ENCODE peak calls at places on chromosomes 16 and 17, in nine cellular contexts. One of them, this sample, is unnamed.

GRCh38 chr17:27430383-27430840 is 25.8 kb upstream of the KSR1 start:
- DNase-seq in osteocyte: no peak
- DNase-seq in epithelial cell of esophagus: no peak
- DNase-seq in EL: no peak
- DNase-seq in stimulated activated CD4-positive, alpha-beta T cell treated with anti-CD3 and anti-CD28 coated beads, TNF-alpha, amount 100 ng/mL, for 1 hour: no peak
- DNase-seq in NCI-H1092 treated with DMSO at 0.1 percent for 48 hours: no peak
- DNase-seq in NCI-H69: no peak
- DNase-seq in NCI-H1105: no peak
- DNase-seq in amygdala: no peak
- DNase-seq in this sample: no peak

GRCh38 chr17:65297384-65297783 is 160.2 kb downstream of the RGS9 start:
- DNase-seq in osteocyte: no peak
- DNase-seq in epithelial cell of esophagus: peak; percentile 55
- DNase-seq in EL: peak; percentile 32
- DNase-seq in stimulated activated CD4-positive, alpha-beta T cell treated with anti-CD3 and anti-CD28 coated beads, TNF-alpha, amount 100 ng/mL, for 1 hour: no peak
- DNase-seq in NCI-H1092 treated with DMSO at 0.1 percent for 48 hours: no peak
- DNase-seq in NCI-H69: peak; percentile 9
- DNase-seq in NCI-H1105: no peak
- DNase-seq in amygdala: no peak
- DNase-seq in this sample: no peak

GRCh38 chr16:88973007-88973410 is 4.0 kb downstream of the CBFA2T3 start:
- DNase-seq in osteocyte: no peak
- DNase-seq in epithelial cell of esophagus: no peak
- DNase-seq in EL: no peak
- DNase-seq in stimulated activated CD4-positive, alpha-beta T cell treated with anti-CD3 and anti-CD28 coated beads, TNF-alpha, amount 100 ng/mL, for 1 hour: no peak
- DNase-seq in NCI-H1092 treated with DMSO at 0.1 percent for 48 hours: no peak
- DNase-seq in NCI-H69: no peak
- DNase-seq in NCI-H1105: no peak
- DNase-seq in amygdala: no peak
- DNase-seq in this sample: no peak

GRCh38 chr17:8696951-8697745 is 47.5 kb downstream of the CCDC42 start:
- DNase-seq in osteocyte: no peak
- DNase-seq in epithelial cell of esophagus: no peak
- DNase-seq in EL: peak; percentile 11
- DNase-seq in stimulated activated CD4-positive, alpha-beta T cell treated with anti-CD3 and anti-CD28 coated beads, TNF-alpha, amount 100 ng/mL, for 1 hour: no peak
- DNase-seq in NCI-H1092 treated with DMSO at 0.1 percent for 48 hours: no peak
- DNase-seq in NCI-H69: no peak
- DNase-seq in NCI-H1105: no peak
- DNase-seq in amygdala: no peak
- DNase-seq in this sample: no peak

GRCh38 chr17:16417896-16418683 is 2.7 kb downstream of the TRPV2 start:
- DNase-seq in osteocyte: no peak
- DNase-seq in epithelial cell of esophagus: no peak
- DNase-seq in EL: peak; percentile 80
- DNase-seq in stimulated activated CD4-positive, alpha-beta T cell treated with anti-CD3 and anti-CD28 coated beads, TNF-alpha, amount 100 ng/mL, for 1 hour: no peak
- DNase-seq in NCI-H1092 treated with DMSO at 0.1 percent for 48 hours: no peak
- DNase-seq in NCI-H69: no peak
- DNase-seq in NCI-H1105: no peak
- DNase-seq in amygdala: no peak
- DNase-seq in this sample: no peak

GRCh38 chr17:79652999-79653643 is 42.3 kb upstream of the RBFOX3 start:
- DNase-seq in osteocyte: no peak
- DNase-seq in epithelial cell of esophagus: no peak
- DNase-seq in EL: no peak
- DNase-seq in stimulated activated CD4-positive, alpha-beta T cell treated with anti-CD3 and anti-CD28 coated beads, TNF-alpha, amount 100 ng/mL, for 1 hour: no peak
- DNase-seq in NCI-H1092 treated with DMSO at 0.1 percent for 48 hours: no peak
- DNase-seq in NCI-H69: no peak
- DNase-seq in NCI-H1105: no peak
- DNase-seq in amygdala: no peak
- DNase-seq in this sample: no peak

GRCh38 chr16:64440421-64440831 is 681.4 kb downstream of the CDH11 start:
- DNase-seq in osteocyte: no peak
- DNase-seq in epithelial cell of esophagus: peak; percentile 67
- DNase-seq in EL: peak; percentile 95
- DNase-seq in stimulated activated CD4-positive, alpha-beta T cell treated with anti-CD3 and anti-CD28 coated beads, TNF-alpha, amount 100 ng/mL, for 1 hour: no peak
- DNase-seq in NCI-H1092 treated with DMSO at 0.1 percent for 48 hours: no peak
- DNase-seq in NCI-H69: peak; percentile 28
- DNase-seq in NCI-H1105: no peak
- DNase-seq in amygdala: no peak
- DNase-seq in this sample: no peak

GRCh38 chr16:54633943-54634362 is 296.7 kb upstream of the IRX5 start:
- DNase-seq in osteocyte: no peak
- DNase-seq in epithelial cell of esophagus: peak; percentile 66
- DNase-seq in EL: peak; percentile 10
- DNase-seq in stimulated activated CD4-positive, alpha-beta T cell treated with anti-CD3 and anti-CD28 coated beads, TNF-alpha, amount 100 ng/mL, for 1 hour: no peak
- DNase-seq in NCI-H1092 treated with DMSO at 0.1 percent for 48 hours: peak; percentile 10
- DNase-seq in NCI-H69: peak; percentile 22
- DNase-seq in NCI-H1105: peak; percentile 42
- DNase-seq in amygdala: no peak
- DNase-seq in this sample: no peak

GRCh38 chr17:39781028-39781800 is 43.5 kb downstream of the GRB7 start:
- DNase-seq in osteocyte: no peak
- DNase-seq in epithelial cell of esophagus: no peak
- DNase-seq in EL: peak; percentile 3
- DNase-seq in stimulated activated CD4-positive, alpha-beta T cell treated with anti-CD3 and anti-CD28 coated beads, TNF-alpha, amount 100 ng/mL, for 1 hour: no peak
- DNase-seq in NCI-H1092 treated with DMSO at 0.1 percent for 48 hours: no peak
- DNase-seq in NCI-H69: no peak
- DNase-seq in NCI-H1105: no peak
- DNase-seq in amygdala: no peak
- DNase-seq in this sample: no peak

GRCh38 chr17:5832886-5833285 is 237.3 kb upstream of the WSCD1 start:
- DNase-seq in osteocyte: no peak
- DNase-seq in epithelial cell of esophagus: peak; percentile 80
- DNase-seq in EL: peak; percentile 59
- DNase-seq in stimulated activated CD4-positive, alpha-beta T cell treated with anti-CD3 and anti-CD28 coated beads, TNF-alpha, amount 100 ng/mL, for 1 hour: no peak
- DNase-seq in NCI-H1092 treated with DMSO at 0.1 percent for 48 hours: no peak
- DNase-seq in NCI-H69: peak; percentile 86
- DNase-seq in NCI-H1105: peak; percentile 50
- DNase-seq in amygdala: no peak
- DNase-seq in this sample: peak; percentile 51

GRCh38 chr17:3512512-3513171 is 36.8 kb downstream of the ASPA start:
- DNase-seq in osteocyte: peak; percentile 82
- DNase-seq in epithelial cell of esophagus: no peak
- DNase-seq in EL: peak; percentile 8
- DNase-seq in stimulated activated CD4-positive, alpha-beta T cell treated with anti-CD3 and anti-CD28 coated beads, TNF-alpha, amount 100 ng/mL, for 1 hour: no peak
- DNase-seq in NCI-H1092 treated with DMSO at 0.1 percent for 48 hours: no peak
- DNase-seq in NCI-H69: no peak
- DNase-seq in NCI-H1105: no peak
- DNase-seq in amygdala: peak; percentile 82
- DNase-seq in this sample: no peak

GRCh38 chr16:87667946-87668345 is 65.6 kb downstream of the JPH3 start:
- DNase-seq in osteocyte: no peak
- DNase-seq in epithelial cell of esophagus: no peak
- DNase-seq in EL: no peak
- DNase-seq in stimulated activated CD4-positive, alpha-beta T cell treated with anti-CD3 and anti-CD28 coated beads, TNF-alpha, amount 100 ng/mL, for 1 hour: no peak
- DNase-seq in NCI-H1092 treated with DMSO at 0.1 percent for 48 hours: no peak
- DNase-seq in NCI-H69: no peak
- DNase-seq in NCI-H1105: no peak
- DNase-seq in amygdala: no peak
- DNase-seq in this sample: no peak

GRCh38 chr17:35496470-35497290 is 40.8 kb downstream of the SLFN12L start:
- DNase-seq in osteocyte: no peak
- DNase-seq in epithelial cell of esophagus: no peak
- DNase-seq in EL: no peak
- DNase-seq in stimulated activated CD4-positive, alpha-beta T cell treated with anti-CD3 and anti-CD28 coated beads, TNF-alpha, amount 100 ng/mL, for 1 hour: no peak
- DNase-seq in NCI-H1092 treated with DMSO at 0.1 percent for 48 hours: no peak
- DNase-seq in NCI-H69: no peak
- DNase-seq in NCI-H1105: no peak
- DNase-seq in amygdala: no peak
- DNase-seq in this sample: no peak

GRCh38 chr17:70166571-70166970 is 2.8 kb upstream of the KCNJ2 start:
- DNase-seq in osteocyte: no peak
- DNase-seq in epithelial cell of esophagus: no peak
- DNase-seq in EL: no peak
- DNase-seq in stimulated activated CD4-positive, alpha-beta T cell treated with anti-CD3 and anti-CD28 coated beads, TNF-alpha, amount 100 ng/mL, for 1 hour: no peak
- DNase-seq in NCI-H1092 treated with DMSO at 0.1 percent for 48 hours: no peak
- DNase-seq in NCI-H69: no peak
- DNase-seq in NCI-H1105: no peak
- DNase-seq in amygdala: no peak
- DNase-seq in this sample: no peak

GRCh38 chr16:87233928-87234327 is 83.3 kb downstream of the C16orf95 start:
- DNase-seq in osteocyte: no peak
- DNase-seq in epithelial cell of esophagus: no peak
- DNase-seq in EL: peak; percentile 38
- DNase-seq in stimulated activated CD4-positive, alpha-beta T cell treated with anti-CD3 and anti-CD28 coated beads, TNF-alpha, amount 100 ng/mL, for 1 hour: no peak
- DNase-seq in NCI-H1092 treated with DMSO at 0.1 percent for 48 hours: no peak
- DNase-seq in NCI-H69: no peak
- DNase-seq in NCI-H1105: no peak
- DNase-seq in amygdala: no peak
- DNase-seq in this sample: no peak

GRCh38 chr17:68383443-68384321 is 73.6 kb downstream of the WIPI1 start:
- DNase-seq in osteocyte: no peak
- DNase-seq in epithelial cell of esophagus: no peak
- DNase-seq in EL: peak; percentile 96
- DNase-seq in stimulated activated CD4-positive, alpha-beta T cell treated with anti-CD3 and anti-CD28 coated beads, TNF-alpha, amount 100 ng/mL, for 1 hour: no peak
- DNase-seq in NCI-H1092 treated with DMSO at 0.1 percent for 48 hours: no peak
- DNase-seq in NCI-H69: no peak
- DNase-seq in NCI-H1105: no peak
- DNase-seq in amygdala: no peak
- DNase-seq in this sample: no peak

GRCh38 chr17:80101946-80102706 is 745 bp downstream of the GAA start:
- DNase-seq in osteocyte: no peak
- DNase-seq in epithelial cell of esophagus: peak; percentile 24
- DNase-seq in EL: peak; percentile 31
- DNase-seq in stimulated activated CD4-positive, alpha-beta T cell treated with anti-CD3 and anti-CD28 coated beads, TNF-alpha, amount 100 ng/mL, for 1 hour: no peak
- DNase-seq in NCI-H1092 treated with DMSO at 0.1 percent for 48 hours: no peak
- DNase-seq in NCI-H69: peak; percentile 68
- DNase-seq in NCI-H1105: no peak
- DNase-seq in amygdala: no peak
- DNase-seq in this sample: peak; percentile 68

GRCh38 chr17:44894642-44895041 is 4.6 kb downstream of the EFTUD2 start:
- DNase-seq in osteocyte: no peak
- DNase-seq in epithelial cell of esophagus: no peak
- DNase-seq in EL: no peak
- DNase-seq in stimulated activated CD4-positive, alpha-beta T cell treated with anti-CD3 and anti-CD28 coated beads, TNF-alpha, amount 100 ng/mL, for 1 hour: no peak
- DNase-seq in NCI-H1092 treated with DMSO at 0.1 percent for 48 hours: no peak
- DNase-seq in NCI-H69: no peak
- DNase-seq in NCI-H1105: no peak
- DNase-seq in amygdala: no peak
- DNase-seq in this sample: no peak

GRCh38 chr17:2449486-2449885 is 48.6 kb upstream of the MNT start:
- DNase-seq in osteocyte: no peak
- DNase-seq in epithelial cell of esophagus: no peak
- DNase-seq in EL: no peak
- DNase-seq in stimulated activated CD4-positive, alpha-beta T cell treated with anti-CD3 and anti-CD28 coated beads, TNF-alpha, amount 100 ng/mL, for 1 hour: no peak
- DNase-seq in NCI-H1092 treated with DMSO at 0.1 percent for 48 hours: no peak
- DNase-seq in NCI-H69: peak; percentile 8
- DNase-seq in NCI-H1105: no peak
- DNase-seq in amygdala: no peak
- DNase-seq in this sample: no peak

GRCh38 chr17:38598536-38598935 is 7.2 kb downstream of the SRCIN1 start:
- DNase-seq in osteocyte: no peak
- DNase-seq in epithelial cell of esophagus: peak; percentile 94
- DNase-seq in EL: peak; percentile 70
- DNase-seq in stimulated activated CD4-positive, alpha-beta T cell treated with anti-CD3 and anti-CD28 coated beads, TNF-alpha, amount 100 ng/mL, for 1 hour: no peak
- DNase-seq in NCI-H1092 treated with DMSO at 0.1 percent for 48 hours: peak; percentile 74
- DNase-seq in NCI-H69: peak; percentile 97
- DNase-seq in NCI-H1105: peak; percentile 77
- DNase-seq in amygdala: peak; percentile 46
- DNase-seq in this sample: peak; percentile 90

GRCh38 chr16:85019659-85020245 is 7.8 kb upstream of the KIAA0513 start:
- DNase-seq in osteocyte: no peak
- DNase-seq in epithelial cell of esophagus: no peak
- DNase-seq in EL: no peak
- DNase-seq in stimulated activated CD4-positive, alpha-beta T cell treated with anti-CD3 and anti-CD28 coated beads, TNF-alpha, amount 100 ng/mL, for 1 hour: no peak
- DNase-seq in NCI-H1092 treated with DMSO at 0.1 percent for 48 hours: peak; percentile 95
- DNase-seq in NCI-H69: peak; percentile 22
- DNase-seq in NCI-H1105: no peak
- DNase-seq in amygdala: no peak
- DNase-seq in this sample: no peak

GRCh38 chr17:74392848-74393247 is 25.5 kb downstream of the GPR142 start:
- DNase-seq in osteocyte: no peak
- DNase-seq in epithelial cell of esophagus: no peak
- DNase-seq in EL: no peak
- DNase-seq in stimulated activated CD4-positive, alpha-beta T cell treated with anti-CD3 and anti-CD28 coated beads, TNF-alpha, amount 100 ng/mL, for 1 hour: no peak
- DNase-seq in NCI-H1092 treated with DMSO at 0.1 percent for 48 hours: no peak
- DNase-seq in NCI-H69: no peak
- DNase-seq in NCI-H1105: no peak
- DNase-seq in amygdala: no peak
- DNase-seq in this sample: no peak

GRCh38 chr17:79087428-79088143 is 13.0 kb downstream of the ENGASE start:
- DNase-seq in osteocyte: peak; percentile 93
- DNase-seq in epithelial cell of esophagus: peak; percentile 57
- DNase-seq in EL: peak; percentile 57
- DNase-seq in stimulated activated CD4-positive, alpha-beta T cell treated with anti-CD3 and anti-CD28 coated beads, TNF-alpha, amount 100 ng/mL, for 1 hour: peak; percentile 19
- DNase-seq in NCI-H1092 treated with DMSO at 0.1 percent for 48 hours: peak; percentile 55
- DNase-seq in NCI-H69: peak; percentile 75
- DNase-seq in NCI-H1105: peak; percentile 28
- DNase-seq in amygdala: peak; percentile 62
- DNase-seq in this sample: peak; percentile 68

GRCh38 chr16:46828943-46829342 is 2.0 kb downstream of the C16orf87 start:
- DNase-seq in osteocyte: no peak
- DNase-seq in epithelial cell of esophagus: no peak
- DNase-seq in EL: no peak
- DNase-seq in stimulated activated CD4-positive, alpha-beta T cell treated with anti-CD3 and anti-CD28 coated beads, TNF-alpha, amount 100 ng/mL, for 1 hour: no peak
- DNase-seq in NCI-H1092 treated with DMSO at 0.1 percent for 48 hours: no peak
- DNase-seq in NCI-H69: no peak
- DNase-seq in NCI-H1105: no peak
- DNase-seq in amygdala: no peak
- DNase-seq in this sample: no peak

GRCh38 chr16:57894390-57895080 is 76.4 kb downstream of the CNGB1 start:
- DNase-seq in osteocyte: no peak
- DNase-seq in epithelial cell of esophagus: no peak
- DNase-seq in EL: no peak
- DNase-seq in stimulated activated CD4-positive, alpha-beta T cell treated with anti-CD3 and anti-CD28 coated beads, TNF-alpha, amount 100 ng/mL, for 1 hour: no peak
- DNase-seq in NCI-H1092 treated with DMSO at 0.1 percent for 48 hours: no peak
- DNase-seq in NCI-H69: no peak
- DNase-seq in NCI-H1105: no peak
- DNase-seq in amygdala: no peak
- DNase-seq in this sample: no peak

GRCh38 chr17:15478845-15479244 is 11.4 kb upstream of the CDRT4 start:
- DNase-seq in osteocyte: no peak
- DNase-seq in epithelial cell of esophagus: no peak
- DNase-seq in EL: no peak
- DNase-seq in stimulated activated CD4-positive, alpha-beta T cell treated with anti-CD3 and anti-CD28 coated beads, TNF-alpha, amount 100 ng/mL, for 1 hour: no peak
- DNase-seq in NCI-H1092 treated with DMSO at 0.1 percent for 48 hours: no peak
- DNase-seq in NCI-H69: no peak
- DNase-seq in NCI-H1105: no peak
- DNase-seq in amygdala: no peak
- DNase-seq in this sample: no peak

GRCh38 chr16:1272453-1273198 is 16.8 kb downstream of the TPSD1 start:
- DNase-seq in osteocyte: no peak
- DNase-seq in epithelial cell of esophagus: no peak
- DNase-seq in EL: no peak
- DNase-seq in stimulated activated CD4-positive, alpha-beta T cell treated with anti-CD3 and anti-CD28 coated beads, TNF-alpha, amount 100 ng/mL, for 1 hour: no peak
- DNase-seq in NCI-H1092 treated with DMSO at 0.1 percent for 48 hours: no peak
- DNase-seq in NCI-H69: peak; percentile 92
- DNase-seq in NCI-H1105: no peak
- DNase-seq in amygdala: no peak
- DNase-seq in this sample: no peak

GRCh38 chr17:50261051-50261915 is 13.0 kb upstream of the TMEM92 start:
- DNase-seq in osteocyte: no peak
- DNase-seq in epithelial cell of esophagus: no peak
- DNase-seq in EL: no peak
- DNase-seq in stimulated activated CD4-positive, alpha-beta T cell treated with anti-CD3 and anti-CD28 coated beads, TNF-alpha, amount 100 ng/mL, for 1 hour: no peak
- DNase-seq in NCI-H1092 treated with DMSO at 0.1 percent for 48 hours: no peak
- DNase-seq in NCI-H69: no peak
- DNase-seq in NCI-H1105: no peak
- DNase-seq in amygdala: no peak
- DNase-seq in this sample: no peak

GRCh38 chr16:81707411-81708321 is 71.4 kb upstream of the PLCG2 start:
- DNase-seq in osteocyte: no peak
- DNase-seq in epithelial cell of esophagus: peak; percentile 30
- DNase-seq in EL: peak; percentile 53
- DNase-seq in stimulated activated CD4-positive, alpha-beta T cell treated with anti-CD3 and anti-CD28 coated beads, TNF-alpha, amount 100 ng/mL, for 1 hour: no peak
- DNase-seq in NCI-H1092 treated with DMSO at 0.1 percent for 48 hours: no peak
- DNase-seq in NCI-H69: peak; percentile 78
- DNase-seq in NCI-H1105: no peak
- DNase-seq in amygdala: no peak
- DNase-seq in this sample: no peak

GRCh38 chr17:20266806-20267458 is 200.4 kb downstream of the LGALS9B start:
- DNase-seq in osteocyte: peak; percentile 51
- DNase-seq in epithelial cell of esophagus: peak; percentile 82
- DNase-seq in EL: peak; percentile 56
- DNase-seq in stimulated activated CD4-positive, alpha-beta T cell treated with anti-CD3 and anti-CD28 coated beads, TNF-alpha, amount 100 ng/mL, for 1 hour: no peak
- DNase-seq in NCI-H1092 treated with DMSO at 0.1 percent for 48 hours: peak; percentile 50
- DNase-seq in NCI-H69: peak; percentile 75
- DNase-seq in NCI-H1105: peak; percentile 81
- DNase-seq in amygdala: no peak
- DNase-seq in this sample: peak; percentile 10

GRCh38 chr17:81685108-81685507 is 1.3 kb downstream of the HGS start:
- DNase-seq in osteocyte: no peak
- DNase-seq in epithelial cell of esophagus: peak; percentile 92
- DNase-seq in EL: peak; percentile 83
- DNase-seq in stimulated activated CD4-positive, alpha-beta T cell treated with anti-CD3 and anti-CD28 coated beads, TNF-alpha, amount 100 ng/mL, for 1 hour: no peak
- DNase-seq in NCI-H1092 treated with DMSO at 0.1 percent for 48 hours: no peak
- DNase-seq in NCI-H69: peak; percentile 32
- DNase-seq in NCI-H1105: no peak
- DNase-seq in amygdala: no peak
- DNase-seq in this sample: no peak